ENCODE peak calls at places on chromosomes 16 and 17, in six cellular contexts. V is ELR; F is foreskin fibroblast; Y is stimulated activated CD4-positive, alpha-beta T cell treated with anti-CD3 and anti-CD28 coated beads, TNF-alpha, amount 100 ng/mL, for 1 hour; I is left cardiac atrium; G is testis. X is an unnamed sample.
A peak's percentile ranks its signal among the peaks of the same experiment; 100 is the strongest.

GRCh38 chr17:75633484-75634375 is 496 bp downstream of the SMIM5 start:
- DNase-seq in V (peak; percentile 93), Y (no peak), G (peak; percentile 96), I (peak; percentile 91), F (peak; percentile 87), X (peak; percentile 92)

GRCh38 chr16:19959736-19960135 is 75.1 kb upstream of the GPRC5B start:
- DNase-seq in G (no peak), I (no peak), F (no peak), Y (no peak), V (no peak), X (no peak)

GRCh38 chr16:28845173-28846079 is 722 bp downstream of the TUFM start:
- DNase-seq in I (no peak), V (peak; percentile 58), F (no peak), G (peak; percentile 51), Y (no peak), X (peak; percentile 62)

GRCh38 chr17:48649741-48650140 is 23.6 kb upstream of the HOXB9 start:
- DNase-seq in G (no peak), V (no peak), F (no peak), I (no peak), Y (no peak), X (no peak)

GRCh38 chr16:71894229-71894920 is 956 bp upstream of the IST1 start:
- DNase-seq in F (peak; percentile 69), V (peak; percentile 77), I (peak; percentile 52), Y (no peak), G (peak; percentile 72), X (peak; percentile 78)

GRCh38 chr17:44323359-44324091 is 1.1 kb downstream of the SLC25A39 start:
- DNase-seq in G (no peak), V (no peak), F (no peak), I (no peak), Y (no peak), X (no peak)

GRCh38 chr16:79134300-79134699 is 466.2 kb downstream of the MAF start:
- DNase-seq in G (no peak), V (no peak), Y (no peak), F (no peak), I (no peak), X (no peak)

GRCh38 chr17:10349403-10349802 is 23.4 kb downstream of the MYH13 start:
- DNase-seq in G (no peak), I (no peak), V (no peak), Y (no peak), F (no peak), X (no peak)

GRCh38 chr16:24966031-24966430 is 49.1 kb downstream of the ARHGAP17 start:
- DNase-seq in Y (no peak), F (no peak), V (no peak), G (no peak), I (no peak), X (no peak)

GRCh38 chr16:67148656-67149275 is 2.0 kb downstream of the B3GNT9 start:
- DNase-seq in Y (no peak), I (no peak), G (no peak), F (no peak), V (no peak), X (no peak)

GRCh38 chr16:19542138-19542821 is 13.2 kb upstream of the VPS35L start:
- DNase-seq in V (no peak), Y (no peak), G (no peak), I (no peak), F (no peak), X (peak; percentile 45)

GRCh38 chr16:81758376-81758775 is 20.7 kb upstream of the PLCG2 start:
- DNase-seq in I (no peak), Y (no peak), V (peak; percentile 60), F (no peak), G (no peak), X (peak; percentile 69)

GRCh38 chr16:5450435-5451104 is 353.0 kb upstream of the EEF2KMT start:
- DNase-seq in V (no peak), I (no peak), Y (no peak), G (no peak), F (no peak), X (no peak)

GRCh38 chr16:28280881-28281836 is 11.2 kb upstream of the SBK1 start:
- DNase-seq in I (no peak), F (no peak), V (no peak), Y (no peak), G (no peak), X (peak; percentile 26)

GRCh38 chr17:72700226-72700625 is 392.3 kb downstream of the SLC39A11 start:
- DNase-seq in F (no peak), V (no peak), Y (no peak), I (no peak), G (no peak), X (no peak)